ENCODE peak calls at places on chromosome 4, in seven cellular contexts. M, U, A, X, Z, P and Y are unnamed samples.

GRCh38 chr4:6198768-6199343 is 1.5 kb downstream of the JAKMIP1 start:
- DNase-seq in M (no peak), U (no peak), A (no peak), X (no peak), Z (peak), P (no peak), Y (no peak)

GRCh38 chr4:89249716-89250361 is 57.8 kb downstream of the GPRIN3 start:
- DNase-seq in M (no peak), U (no peak), A (no peak), X (no peak), Z (no peak), P (no peak), Y (no peak)

GRCh38 chr4:55291227-55291629 is 54.8 kb upstream of the SRD5A3 start:
- DNase-seq in M (no peak), U (no peak), A (no peak), X (no peak), Z (peak), P (peak), Y (no peak)

GRCh38 chr4:16027626-16028025 is 56.2 kb downstream of the PROM1 start:
- DNase-seq in M (no peak), U (no peak), A (no peak), X (no peak), Z (peak), P (no peak), Y (no peak)

GRCh38 chr4:17189322-17189721 is 290.9 kb upstream of the LDB2 start:
- DNase-seq in M (peak), U (no peak), A (no peak), X (no peak), Z (peak), P (peak), Y (peak)

GRCh38 chr4:183074288-183074990 is 24.6 kb upstream of the WWC2 start:
- DNase-seq in M (no peak), U (no peak), A (no peak), X (no peak), Z (peak), P (peak), Y (no peak)

GRCh38 chr4:7650606-7651400 is 216.1 kb upstream of the PSAPL1 start:
- DNase-seq in M (no peak), U (no peak), A (no peak), X (no peak), Z (peak), P (no peak), Y (no peak)

GRCh38 chr4:164997324-164997723 is 19.9 kb upstream of the TRIM61 start:
- DNase-seq in M (no peak), U (no peak), A (no peak), X (no peak), Z (peak), P (no peak), Y (no peak)